ENCODE peak calls at places on chromosomes 7 and 10, in ten cellular contexts. I is Kasumi-1; V is activated T-cell treated with anti-CD3 and anti-CD28 coated beads, Interleukin-2, amount 50 U/mL, for 72 hours; A is NCI-H774; F is K562; Q is ureter; K is OCI-M1; H is pons; O is cardiac muscle cell; B is neural crest cell. T is an unnamed sample.

GRCh38 chr7:36084485-36085091 is 68.5 kb upstream of the EEPD1 start:
- DNase-seq in I (no peak), V (no peak), A (peak), F (peak), Q (peak), K (no peak), H (no peak), O (peak), B (peak), T (no peak)

GRCh38 chr7:117281562-117281961 is 41.3 kb downstream of the WNT2 start:
- DNase-seq in I (no peak), V (no peak), A (no peak), F (no peak), Q (no peak), K (peak), H (no peak), O (peak), B (no peak), T (no peak)

GRCh38 chr10:5449823-5450222 is 37.5 kb downstream of the NET1 start:
- DNase-seq in I (peak), V (no peak), A (no peak), F (peak), Q (no peak), K (peak), H (no peak), O (no peak), B (no peak), T (no peak)

GRCh38 chr7:69787736-69788431 is 189.6 kb downstream of the AUTS2 start:
- DNase-seq in I (no peak), V (no peak), A (no peak), F (no peak), Q (no peak), K (no peak), H (peak), O (no peak), B (no peak), T (no peak)

GRCh38 chr7:76261935-76262334 is 40.5 kb upstream of the HSPB1 start:
- DNase-seq in I (no peak), V (no peak), A (no peak), F (no peak), Q (no peak), K (no peak), H (no peak), O (no peak), B (no peak), T (no peak)

GRCh38 chr10:101134299-101135127 is 3.4 kb downstream of the TLX1 start:
- DNase-seq in I (no peak), V (no peak), A (no peak), F (no peak), Q (no peak), K (no peak), H (no peak), O (no peak), B (no peak), T (no peak)

GRCh38 chr10:58853668-58854067 is 322.8 kb upstream of the PHYHIPL start:
- DNase-seq in I (no peak), V (no peak), A (no peak), F (no peak), Q (no peak), K (no peak), H (no peak), O (no peak), B (no peak), T (no peak)

GRCh38 chr10:34941471-34942357 is 126.6 kb upstream of the PARD3 start:
- DNase-seq in I (no peak), V (no peak), A (no peak), F (no peak), Q (no peak), K (no peak), H (no peak), O (no peak), B (no peak), T (no peak)

GRCh38 chr7:106365252-106366005 is 80.6 kb upstream of the NAMPT start:
- DNase-seq in I (no peak), V (peak), A (no peak), F (no peak), Q (no peak), K (peak), H (no peak), O (no peak), B (no peak), T (no peak)

GRCh38 chr7:50125766-50126165 is 32.7 kb upstream of the ZPBP start:
- DNase-seq in I (no peak), V (no peak), A (no peak), F (no peak), Q (no peak), K (no peak), H (no peak), O (no peak), B (no peak), T (no peak)

GRCh38 chr7:816751-817671 is 15.3 kb upstream of the SUN1 start:
- DNase-seq in I (no peak), V (peak), A (no peak), F (peak), Q (no peak), K (peak), H (no peak), O (peak), B (no peak), T (peak)

GRCh38 chr10:98414932-98415709 is at the start of gene PYROXD2:
- DNase-seq in I (peak), V (peak), A (peak), F (peak), Q (peak), K (peak), H (peak), O (peak), B (peak), T (peak)

GRCh38 chr7:124033093-124033806 is 383 bp upstream of the TMEM229A start:
- DNase-seq in I (no peak), V (peak), A (no peak), F (peak), Q (peak), K (no peak), H (no peak), O (peak), B (peak), T (no peak)